ENCODE peak calls at places on chromosomes 4 and X, in seven cellular contexts. H is fibroblast of lung, P is HCT116, S is H1, L is PC-3, Y is GM12878, N is GM23338. J is an unnamed sample.

GRCh38 chr4:151658959-151659593 is 101.7 kb downstream of the GATB start:
- DNase-seq in H (peak), P (no peak), S (no peak), N (no peak), L (no peak), Y (no peak), J (peak)

GRCh38 chr4:84583871-84584373 is 995 bp downstream of the CDS1 start:
- DNase-seq in S (no peak), Y (no peak), P (no peak), H (no peak), N (no peak), L (no peak), J (no peak)

GRCh38 chrX:105017641-105018040 is 202.9 kb downstream of the TEX13A start:
- DNase-seq in Y (no peak), P (no peak), L (peak), N (no peak), H (no peak), S (no peak), J (no peak)

GRCh38 chr4:110119347-110119746 is 79.1 kb downstream of the ELOVL6 start:
- DNase-seq in S (no peak), P (no peak), N (no peak), Y (no peak), H (no peak), L (peak), J (no peak)

GRCh38 chr4:23105759-23106370 is 413.1 kb downstream of the GBA3 start:
- DNase-seq in Y (no peak), N (no peak), P (no peak), H (peak), S (no peak), L (peak), J (no peak)

GRCh38 chrX:9456250-9457074 is 8.4 kb upstream of the TBL1X start:
- DNase-seq in L (peak), N (no peak), P (no peak), H (no peak), S (no peak), Y (no peak), J (no peak)

GRCh38 chr4:175238827-175239517 is 320.8 kb downstream of the ADAM29 start:
- DNase-seq in L (peak), P (no peak), H (no peak), N (no peak), S (no peak), Y (no peak), J (no peak)

GRCh38 chr4:41212221-41213203 is 1.8 kb downstream of the APBB2 start:
- DNase-seq in P (no peak), S (no peak), H (peak), Y (peak), L (peak), N (peak), J (peak)

GRCh38 chr4:48139688-48140087 is 5.6 kb upstream of the TXK start:
- DNase-seq in Y (no peak), P (no peak), L (peak), S (no peak), N (no peak), H (no peak), J (no peak)

GRCh38 chrX:21993265-21993664 is 38.9 kb upstream of the PHEX start:
- DNase-seq in H (no peak), L (no peak), P (no peak), Y (peak), S (no peak), N (no peak), J (no peak)

GRCh38 chr4:88531549-88531948 is 8.0 kb upstream of the PYURF start:
- DNase-seq in N (no peak), P (no peak), S (no peak), H (no peak), Y (no peak), L (no peak), J (no peak)
- TF ChIP-seq EZH2 in N (no peak), P (no peak), S (no peak), H (no peak), Y (no peak), L (no peak), J (no peak)

GRCh38 chr4:162706677-162707076 is 460.0 kb downstream of the NAF1 start:
- DNase-seq in P (no peak), N (no peak), L (no peak), Y (no peak), H (no peak), S (no peak), J (no peak)

GRCh38 chr4:162705130-162705803 is 461.4 kb downstream of the NAF1 start:
- DNase-seq in Y (no peak), P (no peak), S (no peak), L (no peak), H (no peak), N (no peak), J (no peak)

GRCh38 chr4:162700815-162701361 is 465.8 kb downstream of the NAF1 start:
- DNase-seq in S (no peak), Y (no peak), P (no peak), H (no peak), N (no peak), L (no peak), J (no peak)

GRCh38 chr4:162707962-162708361 is 458.7 kb downstream of the NAF1 start:
- DNase-seq in L (no peak), N (no peak), Y (no peak), H (no peak), S (no peak), P (no peak), J (no peak)

DNA sequence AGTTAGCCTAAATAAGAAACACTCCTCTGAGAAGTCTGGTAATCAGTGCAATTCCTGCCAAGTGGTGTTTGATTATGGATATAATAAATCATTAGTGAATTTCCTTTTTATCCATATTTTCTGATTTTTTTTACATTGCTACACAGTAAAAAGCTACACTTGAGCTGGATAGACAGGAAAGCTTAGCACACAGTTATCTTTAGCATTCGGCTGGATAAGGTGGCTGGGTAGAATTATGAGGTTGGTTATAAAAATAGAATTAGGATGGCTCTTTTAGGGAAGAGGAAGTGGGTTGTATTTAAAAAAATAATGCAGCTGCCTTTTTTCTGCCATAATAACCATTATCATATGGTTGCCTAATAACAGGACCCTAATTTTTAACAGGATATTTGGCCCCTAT is 460.6 kb downstream of the NAF1 start:
- DNase-seq in P (no peak), N (no peak), S (no peak), H (no peak), Y (no peak), L (no peak), J (no peak)
- H3K4me3 ChIP-seq in P (no peak), N (no peak), S (no peak), H (no peak), Y (no peak), L (no peak), J (no peak)

GRCh38 chrX:153829549-153829798 is 870 bp downstream of the PDZD4 start:
- DNase-seq in H (no peak), Y (no peak), N (no peak), P (no peak), S (no peak), L (no peak), J (no peak)

GRCh38 chrX:153828723-153829548 is 1.4 kb downstream of the PDZD4 start:
- DNase-seq in N (peak), S (peak), P (no peak), Y (no peak), L (no peak), H (no peak), J (no peak)

GRCh38 chrX:153831435-153832150 is 1.2 kb upstream of the PDZD4 start:
- DNase-seq in L (no peak), S (no peak), H (no peak), P (no peak), Y (no peak), N (no peak), J (no peak)

GRCh38 chrX:153829799-153830631 is at the start of gene PDZD4:
- DNase-seq in Y (no peak), P (no peak), S (peak), H (no peak), L (no peak), N (peak), J (no peak)

GRCh38 chrX:153830632-153831434 is 489 bp upstream of the PDZD4 start:
- DNase-seq in H (no peak), L (no peak), S (no peak), P (no peak), N (no peak), Y (no peak), J (no peak)
- TF ChIP-seq EZH2 in H (peak), L (no peak), S (no peak), P (no peak), N (no peak), Y (no peak), J (no peak)

DNA sequence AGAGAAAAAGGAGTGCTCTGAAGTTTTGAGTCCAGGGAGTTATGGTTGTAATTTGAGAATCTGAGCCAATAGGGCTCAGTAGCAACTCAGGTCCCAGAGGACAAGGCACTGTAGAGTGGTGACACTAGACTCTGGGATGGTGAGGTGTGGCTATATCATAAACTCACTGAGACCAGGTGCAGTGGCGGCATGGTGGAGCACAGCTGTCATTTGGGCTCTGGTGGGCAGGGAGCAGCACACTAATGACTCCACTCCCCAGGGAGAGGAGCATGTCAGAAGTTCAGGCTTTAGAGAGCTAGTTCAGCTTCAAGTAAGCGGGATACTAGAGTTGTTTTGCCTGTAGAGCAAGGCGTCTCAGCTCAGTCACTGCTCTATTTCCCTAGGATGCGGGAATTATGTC is 165.4 kb upstream of the USP38 start:
- DNase-seq in S (no peak), P (no peak), Y (no peak), N (no peak), L (no peak), H (no peak), J (no peak)
- H3K4me3 ChIP-seq in S (no peak), P (no peak), Y (no peak), N (no peak), L (no peak), H (no peak), J (no peak)

GRCh38 chrX:40103565-40104323 is 6.0 kb upstream of the BCOR start:
- DNase-seq in Y (no peak), H (no peak), S (no peak), N (no peak), P (no peak), L (no peak), J (no peak)
- TF ChIP-seq EZH2 in Y (no peak), H (no peak), S (no peak), N (peak), P (no peak), L (no peak), J (no peak)